ENCODE peak calls at places on chromosomes 12 and 14, in nine cellular contexts. W is fibroblast of lung; B is left ventricle myocardium inferior; Y is A549; C is gastrocnemius medialis; X is aorta; S is thoracic aorta; N is CD4-positive, alpha-beta T cell; U is RWPE1. A is an unnamed sample.

GRCh38 chr12:109589691-109590245 is 16.2 kb downstream of the MVK start:
- DNase-seq in X (no peak), U (no peak), Y (no peak), S (no peak), C (no peak), N (no peak), B (no peak), W (no peak), A (no peak)

GRCh38 chr14:74400328-74400727 is 25.7 kb downstream of the SYNDIG1L start:
- DNase-seq in B (no peak), N (no peak), X (no peak), Y (peak; percentile 19), U (no peak), W (peak; percentile 4), S (no peak), C (no peak), A (no peak)

GRCh38 chr14:90644882-90645281 is 171.3 kb downstream of the TTC7B start:
- DNase-seq in B (peak; percentile 54), S (no peak), U (no peak), C (peak; percentile 71), X (peak; percentile 63), Y (no peak), N (no peak), W (peak; percentile 90), A (no peak)

GRCh38 chr12:5200276-5201087 is 156.8 kb downstream of the KCNA5 start:
- DNase-seq in B (peak; percentile 53), X (peak; percentile 54), S (no peak), Y (peak; percentile 33), W (peak; percentile 27), U (peak; percentile 16), C (peak; percentile 26), N (no peak), A (peak; percentile 4)

GRCh38 chr14:79842270-79842669 is 369.0 kb downstream of the DIO2 start:
- DNase-seq in N (no peak), U (no peak), B (peak; percentile 46), Y (peak; percentile 20), S (no peak), C (peak; percentile 59), W (peak; percentile 53), X (peak; percentile 66), A (no peak)

GRCh38 chr12:45615268-45615667 is 114.2 kb upstream of the ARID2 start:
- DNase-seq in U (peak; percentile 34), X (no peak), S (no peak), W (peak; percentile 65), C (no peak), B (no peak), Y (no peak), N (no peak), A (no peak)

GRCh38 chr12:3552726-3553045 is 61.7 kb downstream of the PRMT8 start:
- DNase-seq in N (no peak), B (peak; percentile 61), C (no peak), Y (no peak), X (no peak), S (no peak), W (no peak), U (no peak), A (no peak)

GRCh38 chr12:20212658-20213387 is 155.5 kb upstream of the PDE3A start:
- DNase-seq in S (peak; percentile 53), Y (peak; percentile 74), B (peak; percentile 83), W (peak; percentile 100), X (peak; percentile 89), U (peak; percentile 73), C (peak; percentile 76), N (no peak), A (peak; percentile 43)

GRCh38 chr14:24437020-24437735 is 5.4 kb downstream of the SDR39U1 start:
- DNase-seq in U (no peak), W (no peak), X (no peak), C (no peak), B (no peak), N (no peak), Y (no peak), S (no peak), A (no peak)

GRCh38 chr12:27199638-27200300 is 44.3 kb upstream of the STK38L start:
- DNase-seq in W (no peak), C (no peak), B (no peak), U (no peak), Y (no peak), S (no peak), X (peak; percentile 72), N (no peak), A (no peak)
- H3K27ac ChIP-seq in W (no peak overlapping the region), C (no peak overlapping the region), B (no peak overlapping the region), U (no peak overlapping the region), Y (no peak overlapping the region), S (peak overlapping the region; percentile 97), X (peak overlapping the region; percentile 58), N (no peak overlapping the region), A (no peak overlapping the region)

DNA sequence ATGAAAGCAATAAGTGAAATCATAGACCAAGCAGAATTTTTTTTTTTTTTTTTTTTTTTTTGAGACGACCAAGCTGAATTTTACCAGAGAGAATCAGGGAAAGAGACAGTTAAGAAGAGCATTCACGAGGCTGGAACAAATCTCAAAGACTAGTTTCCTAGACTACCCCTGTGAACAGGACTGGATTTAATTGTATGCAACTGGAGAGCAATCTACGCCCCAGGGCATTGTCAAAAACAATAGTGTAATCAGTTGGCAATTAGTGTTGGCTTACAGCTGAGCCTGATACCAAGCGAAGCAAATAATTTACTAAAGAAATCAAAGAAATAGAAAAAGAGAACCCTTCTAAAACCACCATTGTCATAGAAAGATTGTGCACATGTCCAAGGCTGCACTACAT is 232.9 kb upstream of the CPNE8 start:
- DNase-seq in Y (no peak), C (no peak), S (no peak), X (no peak), W (no peak), U (no peak), N (no peak), B (no peak), A (no peak)
- H3K27ac ChIP-seq in Y (no peak overlapping the region), C (no peak overlapping the region), S (no peak overlapping the region), X (no peak overlapping the region), W (no peak overlapping the region), U (no peak overlapping the region), N (no peak overlapping the region), B (no peak overlapping the region), A (no peak overlapping the region)

DNA sequence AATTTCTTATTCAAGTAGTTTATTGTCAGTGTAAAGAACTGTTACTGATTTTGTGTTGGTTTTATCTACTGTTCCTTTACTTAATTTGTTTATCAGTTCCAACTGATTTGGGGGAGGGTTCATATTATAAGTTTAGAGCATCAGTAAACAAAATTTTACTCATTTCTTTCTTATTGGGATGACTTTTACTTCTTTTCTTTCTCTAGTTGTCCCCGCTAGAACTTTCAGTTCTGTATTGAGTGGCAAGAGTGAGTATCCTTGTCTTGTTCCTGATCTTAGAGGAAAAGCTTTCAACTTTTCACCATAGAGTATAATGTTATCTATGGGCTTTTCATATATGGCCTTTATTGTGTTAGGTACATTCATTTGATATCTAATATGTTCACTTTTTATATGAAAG is 584.1 kb downstream of the LRFN5 start:
- DNase-seq in W (no peak), N (no peak), B (no peak), X (no peak), C (no peak), Y (no peak), U (no peak), S (no peak), A (no peak)
- H3K27ac ChIP-seq in W (no peak overlapping the region), N (no peak overlapping the region), B (no peak overlapping the region), X (no peak overlapping the region), C (no peak overlapping the region), Y (no peak overlapping the region), U (no peak overlapping the region), S (no peak overlapping the region), A (no peak overlapping the region)

DNA sequence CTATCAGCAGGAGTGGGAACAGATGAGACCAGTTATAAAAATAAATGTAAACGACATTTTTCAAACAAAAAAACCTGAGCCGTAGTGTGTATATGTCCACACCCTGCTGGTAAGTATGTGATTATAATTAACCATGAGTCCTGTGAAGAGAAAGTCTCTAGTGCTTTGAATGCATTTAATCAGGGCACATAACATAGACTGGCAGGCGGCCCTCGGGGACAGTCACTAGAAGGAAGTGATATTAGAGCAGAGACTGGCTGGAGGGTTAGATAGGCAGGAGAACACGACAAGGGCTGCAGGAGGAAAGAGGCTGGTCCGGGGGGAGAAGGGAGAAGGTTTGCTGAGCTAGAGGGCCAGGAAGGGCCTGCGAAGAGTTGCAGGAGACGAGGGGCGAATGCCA is 23.8 kb upstream of the ELK3 start:
- DNase-seq in N (no peak), S (no peak), U (no peak), X (no peak), B (no peak), C (no peak), W (no peak), Y (no peak), A (no peak)
- H3K27ac ChIP-seq in N (no peak overlapping the region), S (no peak overlapping the region), U (no peak overlapping the region), X (no peak overlapping the region), B (peak overlapping the region; percentile 74), C (no peak overlapping the region), W (no peak overlapping the region), Y (no peak overlapping the region), A (no peak overlapping the region)

GRCh38 chr12:95633049-95633545 is 81.8 kb upstream of the USP44 start:
- DNase-seq in U (peak; percentile 94), Y (peak; percentile 92), W (peak; percentile 55), S (peak; percentile 62), B (no peak), C (peak; percentile 49), N (no peak), X (peak; percentile 80), A (no peak)
- H3K27ac ChIP-seq in U (peak overlapping the region; percentile 97), Y (peak overlapping the region; percentile 91), W (no peak overlapping the region), S (peak overlapping the region; percentile 72), B (peak overlapping the region; percentile 73), C (peak overlapping the region; percentile 11), N (no peak overlapping the region), X (no peak overlapping the region), A (no peak overlapping the region)